ENCODE peak calls at places on chromosomes 11 and 22, in six cellular contexts. L, D, U, E, M and Y are unnamed samples.

GRCh38 chr11:47907499-47907898 is 59.3 kb upstream of the NUP160 start:
- DNase-seq in L (no peak), D (no peak), U (no peak), E (no peak), M (no peak), Y (no peak)

GRCh38 chr11:83510530-83511449 is 224.6 kb upstream of the CCDC90B start:
- DNase-seq in L (no peak), D (no peak), U (no peak), E (no peak), M (no peak), Y (no peak)

GRCh38 chr11:19025799-19026406 is 34.6 kb downstream of the MRGPRX2 start:
- DNase-seq in L (no peak), D (no peak), U (no peak), E (no peak), M (no peak), Y (no peak)

GRCh38 chr11:21475276-21475675 is 717.6 kb upstream of the ANO5 start:
- DNase-seq in L (no peak), D (no peak), U (no peak), E (no peak), M (no peak), Y (peak; percentile 2)

GRCh38 chr11:10181811-10182210 is 112.2 kb downstream of the SBF2 start:
- DNase-seq in L (no peak), D (no peak), U (no peak), E (no peak), M (no peak), Y (peak; percentile 9)

GRCh38 chr11:34263462-34264186 is 94.2 kb downstream of the ABTB2 start:
- DNase-seq in L (peak; percentile 79), D (no peak), U (peak; percentile 25), E (no peak), M (peak; percentile 86), Y (no peak)

GRCh38 chr11:29161216-29161615 is 855.6 kb downstream of the KCNA4 start:
- DNase-seq in L (no peak), D (no peak), U (no peak), E (no peak), M (no peak), Y (no peak)

GRCh38 chr11:76589477-76589876 is 81.1 kb downstream of the LRRC32 start:
- DNase-seq in L (no peak), D (no peak), U (no peak), E (no peak), M (no peak), Y (no peak)

GRCh38 chr22:46099740-46100139 is 50.6 kb upstream of the PPARA start:
- DNase-seq in L (no peak), D (no peak), U (no peak), E (no peak), M (no peak), Y (no peak)

GRCh38 chr11:97683733-97684132 is 1293.9 kb downstream of the JRKL start:
- DNase-seq in L (no peak), D (no peak), U (no peak), E (no peak), M (no peak), Y (peak; percentile 43)

GRCh38 chr11:111735262-111736116 is 30.7 kb downstream of the PPP2R1B start:
- DNase-seq in L (peak; percentile 63), D (peak; percentile 96), U (no peak), E (peak; percentile 84), M (peak; percentile 73), Y (peak; percentile 12)

GRCh38 chr22:28674121-28674563 is 5.5 kb downstream of the TTC28 start:
- DNase-seq in L (no peak), D (no peak), U (no peak), E (no peak), M (peak; percentile 49), Y (no peak)

GRCh38 chr11:36741515-36741914 is 143.5 kb upstream of the RAG2 start:
- DNase-seq in L (no peak), D (no peak), U (no peak), E (no peak), M (no peak), Y (no peak)

GRCh38 chr11:61129608-61130523 is 27.6 kb downstream of the CD5 start:
- DNase-seq in L (peak; percentile 92), D (peak; percentile 97), U (peak; percentile 92), E (peak; percentile 94), M (peak; percentile 96), Y (no peak)

GRCh38 chr11:3195251-3196160 is 23.1 kb downstream of the MRGPRG start:
- DNase-seq in L (peak; percentile 41), D (peak; percentile 80), U (no peak), E (no peak), M (peak; percentile 53), Y (no peak)

GRCh38 chr11:117868088-117868487 is 8.4 kb downstream of the FXYD6 start:
- DNase-seq in L (no peak), D (no peak), U (peak; percentile 81), E (no peak), M (no peak), Y (no peak)

GRCh38 chr11:69567951-69568808 is 72.8 kb upstream of the CCND1 start:
- DNase-seq in L (no peak), D (peak; percentile 76), U (no peak), E (no peak), M (no peak), Y (no peak)

GRCh38 chr11:112652786-112653390 is 308.3 kb upstream of the NCAM1 start:
- DNase-seq in L (no peak), D (peak; percentile 23), U (no peak), E (no peak), M (no peak), Y (no peak)

GRCh38 chr22:28894320-28894719 is 10.9 kb downstream of the ZNRF3 start:
- DNase-seq in L (peak; percentile 64), D (peak; percentile 79), U (no peak), E (peak; percentile 20), M (peak; percentile 73), Y (peak; percentile 25)

DNA sequence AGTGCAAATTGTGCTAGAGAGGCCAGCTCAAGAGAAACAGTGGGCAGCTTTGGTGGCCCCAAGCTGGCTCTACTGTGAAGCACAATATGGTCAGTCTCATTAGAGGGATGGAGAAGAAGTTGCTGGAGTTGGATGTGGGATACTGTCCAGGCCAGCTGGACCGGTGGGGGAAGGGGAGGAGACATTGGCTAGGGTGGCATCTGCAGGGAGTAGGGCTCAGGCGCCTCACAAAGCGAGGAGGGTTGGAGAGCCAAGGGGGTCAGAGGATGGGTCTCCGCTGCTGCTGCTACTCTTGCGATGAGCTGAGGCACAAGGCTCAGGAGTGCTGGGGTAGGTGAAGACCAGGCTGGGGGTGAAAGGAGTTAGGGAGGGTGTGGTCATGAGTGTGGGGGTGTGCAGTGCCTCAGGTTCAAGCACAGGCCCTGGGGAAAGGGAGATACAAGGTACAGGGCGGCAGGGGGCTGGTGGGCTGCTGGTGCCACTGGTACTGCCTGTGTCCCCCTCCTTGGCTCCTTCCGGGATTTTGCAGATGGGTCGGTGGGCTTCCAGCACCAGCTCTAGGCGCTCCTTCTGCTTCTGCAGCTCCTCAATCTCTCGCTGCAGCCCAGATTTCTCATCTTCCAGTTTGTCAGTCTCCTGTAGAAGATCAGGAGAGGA is 2.3 kb downstream of the CCDC85B start:
- DNase-seq in L (no peak), D (no peak), U (no peak), E (no peak), M (no peak), Y (no peak)
- TF ChIP-seq POLR2A in L (no peak), D (no peak), U (no peak), E (no peak), M (no peak), Y (no peak)

DNA sequence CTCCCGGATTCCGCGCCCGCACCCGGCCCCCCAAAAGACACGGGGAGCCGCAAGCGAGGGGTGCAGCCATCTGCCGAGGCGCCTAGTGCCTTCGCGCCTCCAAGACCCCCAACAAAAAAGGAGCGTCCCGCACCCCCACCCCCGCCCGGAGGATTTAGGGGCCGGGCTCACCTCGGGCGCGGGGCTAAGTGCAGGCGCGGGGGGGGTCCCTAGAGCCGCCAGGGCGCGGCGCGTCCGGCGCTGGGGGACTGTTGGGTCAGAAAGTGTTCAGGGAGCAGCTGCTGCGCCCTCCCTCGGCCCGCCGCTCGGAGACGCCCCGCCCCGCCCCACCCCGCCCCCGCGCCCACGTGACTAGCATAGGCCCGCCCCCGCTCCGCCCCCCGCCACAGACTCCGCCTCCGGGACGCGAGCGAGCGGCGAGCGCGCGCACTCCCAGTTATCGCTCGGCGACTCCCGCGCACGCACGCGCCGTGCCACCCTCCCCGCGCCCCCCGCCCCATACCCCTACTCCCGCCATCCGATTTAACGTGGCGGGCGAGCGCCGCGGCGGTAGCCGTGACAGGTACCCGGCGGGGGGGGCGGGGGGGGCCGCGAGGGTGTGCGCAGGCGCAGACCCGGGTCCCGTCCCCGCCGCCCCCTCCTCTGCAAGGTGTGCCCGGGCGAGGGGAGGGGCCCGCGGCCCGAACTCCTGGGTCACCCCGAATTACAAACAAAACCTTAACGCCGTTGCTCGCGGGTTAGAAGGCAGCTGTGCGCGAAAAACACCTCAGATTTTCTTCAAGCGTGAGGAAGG is 56.2 kb downstream of the KCNJ4 start:
- DNase-seq in L (peak; percentile 89), D (peak; percentile 96), U (peak; percentile 92), E (peak; percentile 92), M (peak; percentile 93), Y (peak; percentile 94)
- TF ChIP-seq POLR2A in L (peak; percentile 90), D (no peak), U (peak; percentile 55), E (peak; percentile 46), M (peak; percentile 75), Y (peak; percentile 29)

DNA sequence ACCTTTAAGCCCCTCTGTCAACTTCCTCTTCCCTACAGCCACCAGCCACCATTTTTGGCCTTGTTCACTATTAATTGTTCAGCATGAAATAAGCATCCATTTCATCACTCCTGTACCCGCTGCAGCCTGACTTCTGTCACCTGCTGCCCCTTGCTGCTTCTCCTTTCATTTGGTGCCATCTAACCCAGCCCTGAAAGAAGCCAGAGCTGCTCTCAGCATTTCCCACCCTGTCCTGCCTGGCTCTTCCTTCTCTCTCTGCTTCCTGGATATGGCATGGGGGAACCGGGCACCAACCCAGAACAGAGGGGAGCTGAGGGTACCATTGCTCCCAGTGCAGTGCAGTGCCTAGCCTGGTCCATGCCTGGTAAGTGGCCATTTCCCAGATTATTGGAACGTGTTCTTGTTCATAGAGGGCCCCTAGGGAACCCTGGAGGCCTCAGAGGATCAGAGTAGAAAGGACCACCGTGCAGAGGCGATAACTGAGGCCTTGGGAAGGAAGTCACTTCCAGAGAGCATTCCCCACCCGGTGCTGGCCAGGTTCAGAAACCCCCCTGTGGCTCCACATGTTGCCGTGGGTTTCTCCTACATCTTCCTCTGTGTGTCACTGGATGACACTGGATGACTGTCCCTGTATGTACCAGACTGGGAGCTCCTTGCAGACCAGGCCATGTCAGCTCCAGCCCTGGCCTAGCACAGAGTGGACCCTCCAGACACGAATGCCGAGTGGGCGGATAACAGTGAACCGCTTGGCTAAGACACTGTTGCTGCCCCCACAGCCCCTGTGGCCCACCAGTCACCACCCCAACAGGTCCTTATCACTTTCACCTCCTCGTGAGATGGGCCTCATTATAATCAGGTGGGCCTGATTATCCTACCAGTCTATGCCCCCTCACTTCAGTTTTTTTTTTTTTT is 4.7 kb downstream of the YDJC start:
- DNase-seq in L (no peak), D (no peak), U (no peak), E (no peak), M (no peak), Y (no peak)
- TF ChIP-seq POLR2A in L (no peak), D (no peak), U (no peak), E (no peak), M (no peak), Y (no peak)

GRCh38 chr11:65431452-65432132 is 9.0 kb downstream of the NEAT1 start:
- DNase-seq in L (peak; percentile 32), D (peak; percentile 48), U (peak; percentile 12), E (no peak), M (peak; percentile 76), Y (no peak)
- TF ChIP-seq POLR2A in L (no peak), D (no peak), U (no peak), E (no peak), M (peak; percentile 11), Y (peak; percentile 21)

GRCh38 chr11:66336234-66337102 is at the start of gene RIN1:
- DNase-seq in L (peak; percentile 71), D (peak; percentile 91), U (no peak), E (peak; percentile 73), M (peak; percentile 79), Y (peak; percentile 45)
- TF ChIP-seq POLR2A in L (peak; percentile 59), D (no peak), U (no peak), E (no peak), M (peak; percentile 26), Y (no peak)

GRCh38 chr22:35589736-35590079 is 27.4 kb downstream of the MB start:
- DNase-seq in L (no peak), D (no peak), U (no peak), E (no peak), M (no peak), Y (no peak)
- TF ChIP-seq POLR2A in L (no peak), D (no peak), U (no peak), E (no peak), M (no peak), Y (no peak)